ENCODE peak calls at places on chromosomes 11 and 22, in four cellular contexts. V is pancreas, H is tibial nerve, X is HCT116. Y is an unnamed sample.
A peak's percentile ranks its signal among the peaks of the same experiment; 100 is the strongest.

GRCh38 chr11:44305643-44306468 is 4.1 kb downstream of the ALX4 start:
- DNase-seq in V (peak; percentile 49), H (no peak), X (no peak), Y (no peak)

GRCh38 chr11:35347173-35347878 is 72.0 kb downstream of the SLC1A2 start:
- DNase-seq in V (no peak), X (no peak), H (no peak), Y (no peak)

GRCh38 chr11:46378811-46379482 is 2.5 kb upstream of the MDK start:
- DNase-seq in H (no peak), X (no peak), V (no peak), Y (no peak)

GRCh38 chr11:128133501-128133900 is 453.9 kb downstream of the ETS1 start:
- DNase-seq in X (no peak), V (no peak), H (no peak), Y (no peak)

GRCh38 chr22:46260038-46260437 is 3.1 kb downstream of the PKDREJ start:
- DNase-seq in X (no peak), H (no peak), V (no peak), Y (no peak)

GRCh38 chr11:122100222-122101080 is 15.6 kb downstream of the BLID start:
- DNase-seq in H (peak; percentile 66), V (peak; percentile 24), X (no peak), Y (no peak)

GRCh38 chr11:117887431-117888139 is 11.1 kb upstream of the FXYD6 start:
- DNase-seq in X (no peak), H (no peak), V (no peak), Y (peak; percentile 29)

GRCh38 chr11:79081441-79082124 is 359.2 kb downstream of the TENM4 start:
- DNase-seq in V (no peak), X (no peak), H (no peak), Y (no peak)

GRCh38 chr11:121958978-121959340 is 157.1 kb downstream of the BLID start:
- DNase-seq in H (no peak), V (no peak), X (no peak), Y (no peak)

GRCh38 chr11:112159098-112159761 is 4.7 kb downstream of the IL18 start:
- DNase-seq in H (no peak), V (no peak), X (no peak), Y (no peak)

GRCh38 chr22:29031236-29031982 is 30.2 kb downstream of the C22orf31 start:
- DNase-seq in H (peak; percentile 62), V (peak; percentile 73), X (peak; percentile 97), Y (no peak)

GRCh38 chr22:33913188-33913587 is 7.1 kb downstream of the LARGE1 start:
- DNase-seq in H (no peak), X (no peak), V (no peak), Y (no peak)

GRCh38 chr11:63766501-63767270 is 1.9 kb downstream of the ZFTA start:
- DNase-seq in X (no peak), V (no peak), H (no peak), Y (no peak)

GRCh38 chr11:130131957-130132850 is 27.4 kb upstream of the ST14 start:
- DNase-seq in X (peak; percentile 53), H (peak; percentile 66), V (no peak), Y (peak; percentile 75)

GRCh38 chr11:36041988-36042606 is 98.2 kb downstream of the LDLRAD3 start:
- DNase-seq in X (no peak), H (no peak), V (no peak), Y (no peak)

GRCh38 chr11:131488208-131488607 is 117.8 kb downstream of the NTM start:
- DNase-seq in V (no peak), H (peak; percentile 9), X (no peak), Y (no peak)

GRCh38 chr11:102831709-102832492 is 11.5 kb downstream of the MMP3 start:
- DNase-seq in V (no peak), H (no peak), X (no peak), Y (no peak)

GRCh38 chr22:46349681-46350080 is 14.2 kb downstream of the TRMU start:
- DNase-seq in H (no peak), X (no peak), V (peak; percentile 66), Y (no peak)

GRCh38 chr11:14773755-14774154 is 118.3 kb downstream of the CYP2R1 start:
- DNase-seq in H (no peak), X (no peak), V (no peak), Y (peak; percentile 5)

GRCh38 chr22:33542153-33542552 is 378.1 kb downstream of the LARGE1 start:
- DNase-seq in V (no peak), H (no peak), X (no peak), Y (no peak)

GRCh38 chr11:30666817-30667216 is 80.7 kb upstream of the MPPED2 start:
- DNase-seq in H (no peak), V (no peak), X (no peak), Y (no peak)

GRCh38 chr11:46143049-46143806 is 22.0 kb upstream of the PHF21A start:
- DNase-seq in H (no peak), V (no peak), X (no peak), Y (no peak)

GRCh38 chr11:122743949-122744876 is 88.7 kb downstream of the UBASH3B start:
- DNase-seq in X (no peak), H (peak; percentile 29), V (no peak), Y (no peak)

GRCh38 chr11:116930177-116930576 is 92.8 kb upstream of the APOA1 start:
- DNase-seq in H (no peak), X (no peak), V (no peak), Y (no peak)

GRCh38 chr22:25057013-25057881 is 104.7 kb downstream of the KIAA1671 start:
- DNase-seq in H (peak; percentile 76), V (peak; percentile 30), X (peak; percentile 29), Y (peak; percentile 76)

GRCh38 chr11:13215157-13215556 is 62.4 kb upstream of the BMAL1 start:
- DNase-seq in V (no peak), H (no peak), X (peak; percentile 72), Y (no peak)

GRCh38 chr11:115578275-115578674 is 74.1 kb upstream of the CADM1 start:
- DNase-seq in X (no peak), H (no peak), V (no peak), Y (no peak)

GRCh38 chr11:68261006-68261405 is 10.8 kb downstream of the C11orf24 start:
- DNase-seq in X (no peak), V (no peak), H (no peak), Y (no peak)

GRCh38 chr11:61158691-61159381 is 2.4 kb downstream of the VPS37C start:
- DNase-seq in X (no peak), V (no peak), H (no peak), Y (peak; percentile 77)

GRCh38 chr22:39617761-39618757 is 47.5 kb downstream of the CACNA1I start:
- DNase-seq in V (no peak), H (no peak), X (no peak), Y (no peak)

GRCh38 chr22:39617342-39617741 is 46.8 kb downstream of the CACNA1I start:
- DNase-seq in X (no peak), V (no peak), H (no peak), Y (no peak)

GRCh38 chr22:39616051-39616450 is 45.5 kb downstream of the CACNA1I start:
- DNase-seq in H (no peak), V (no peak), X (no peak), Y (no peak)

GRCh38 chr22:39618996-39619530 is 48.5 kb downstream of the CACNA1I start:
- DNase-seq in X (no peak), H (no peak), V (no peak), Y (no peak)

GRCh38 chr22:39616781-39617180 is 46.2 kb downstream of the CACNA1I start:
- DNase-seq in V (no peak), H (no peak), X (no peak), Y (no peak)
- H3K27me3 ChIP-seq in V (no peaks in the 10 kb centered on the region), H (peaks cover 37% of the 10 kb centered on the region), X (peaks cover 5% of the 10 kb centered on the region), Y (no peaks in the 10 kb centered on the region)

DNA sequence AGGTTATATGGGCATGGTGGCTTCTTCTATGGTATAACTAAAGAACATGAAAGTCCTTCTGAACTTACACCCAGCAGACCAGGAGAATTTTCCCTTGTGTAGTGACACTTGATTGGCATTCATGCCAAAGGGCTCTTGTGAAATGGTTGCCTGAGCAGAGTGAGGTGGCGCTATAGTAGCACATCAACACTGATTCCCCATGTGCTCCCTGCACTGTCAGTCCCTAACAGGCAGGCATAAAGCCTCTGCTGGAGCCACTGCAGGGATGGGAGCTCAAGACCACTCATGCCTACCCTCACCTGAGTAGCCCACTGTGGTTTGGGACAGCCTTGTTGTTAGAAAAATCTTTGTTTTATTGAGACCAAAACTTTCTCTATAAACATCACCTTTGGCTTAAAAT is 92.6 kb upstream of the LIN7C start:
- DNase-seq in H (no peak), V (no peak), X (peak; percentile 4), Y (no peak)
- TF ChIP-seq CTCF in H (no peak), V (no peak), X (no peak), Y (no peak)

GRCh38 chr11:22341582-22341919 is 3.4 kb downstream of the SLC17A6 start:
- DNase-seq in V (no peak), H (no peak), X (no peak), Y (no peak)
- H3K27me3 ChIP-seq in V (peaks cover 18% of the 10 kb centered on the region), H (peaks cover 88% of the 10 kb centered on the region), X (no peaks in the 10 kb centered on the region), Y (no peaks in the 10 kb centered on the region)

GRCh38 chr11:94997437-94997836 is 23.9 kb downstream of the KDM4D start:
- DNase-seq in V (no peak), H (no peak), X (no peak), Y (peak; percentile 54)
- TF ChIP-seq CTCF in V (no peak), H (no peak), X (peak; percentile 51), Y (peak; percentile 46)

GRCh38 chr11:26994579-26995210 is 783 bp downstream of the FIBIN start:
- DNase-seq in V (peak; percentile 14), H (peak; percentile 13), X (no peak), Y (no peak)

GRCh38 chr11:26992031-26992541 is 1.8 kb upstream of the FIBIN start:
- DNase-seq in X (no peak), H (peak; percentile 36), V (no peak), Y (no peak)

GRCh38 chr11:26993965-26994446 is at the start of gene FIBIN:
- DNase-seq in H (peak; percentile 60), V (no peak), X (no peak), Y (no peak)

DNA sequence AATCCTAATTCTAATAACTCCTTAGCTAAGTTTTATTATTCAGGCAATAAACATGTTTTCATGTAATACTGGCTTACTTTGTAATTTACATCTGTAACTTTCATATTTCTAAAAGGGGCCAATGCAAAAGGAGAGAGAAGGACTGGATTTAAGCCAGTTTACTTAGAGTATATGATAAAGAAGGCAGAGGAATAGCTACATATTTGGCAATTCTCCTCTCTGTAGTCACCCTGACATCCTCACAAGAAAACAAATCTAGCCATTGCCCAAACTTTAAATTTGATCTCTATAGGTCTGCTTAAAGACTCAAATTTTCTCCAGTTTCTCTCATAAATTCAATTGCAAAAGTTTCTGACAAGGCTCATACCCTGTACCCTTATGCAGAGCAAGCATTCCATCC is 2.1 kb downstream of the FIBIN start:
- DNase-seq in V (no peak), X (no peak), H (no peak), Y (no peak)
- H3K27me3 ChIP-seq in V (no peaks in the 10 kb centered on the region), X (no peaks in the 10 kb centered on the region), H (no peaks in the 10 kb centered on the region), Y (no peaks in the 10 kb centered on the region)

GRCh38 chr22:48702573-48703264 is 1125.0 kb downstream of the BRD1 start:
- DNase-seq in H (peak; percentile 34), V (peak; percentile 31), X (no peak), Y (no peak)
- TF ChIP-seq CTCF in H (no peak), V (no peak), X (no peak), Y (no peak)